ENCODE peak calls at places on chromosome 18, in four cellular contexts. V, Z, N and R are unnamed samples.

GRCh38 chr18:79400091-79400590 is 4.4 kb downstream of the NFATC1 start:
- DNase-seq in V (peak), Z (peak), N (no peak), R (no peak)

GRCh38 chr18:8990276-8991031 is 112.0 kb upstream of the NDUFV2 start:
- DNase-seq in V (no peak), Z (no peak), N (no peak), R (no peak)

GRCh38 chr18:62386616-62387015 is 61.5 kb downstream of the TNFRSF11A start:
- DNase-seq in V (no peak), Z (no peak), N (no peak), R (no peak)

GRCh38 chr18:49189772-49190171 is 239.0 kb upstream of the SMAD7 start:
- DNase-seq in V (no peak), Z (no peak), N (peak), R (no peak)

GRCh38 chr18:31633416-31634330 is 42.0 kb downstream of the TTR start:
- DNase-seq in V (peak), Z (no peak), N (no peak), R (no peak)

GRCh38 chr18:21298351-21298750 is 56.3 kb downstream of the GREB1L start:
- DNase-seq in V (no peak), Z (no peak), N (no peak), R (no peak)

GRCh38 chr18:2909431-2910140 is 62.8 kb downstream of the EMILIN2 start:
- DNase-seq in V (no peak), Z (no peak), N (no peak), R (no peak)

GRCh38 chr18:26981373-26982082 is 116.0 kb upstream of the AQP4 start:
- DNase-seq in V (no peak), Z (no peak), N (no peak), R (no peak)

GRCh38 chr18:8695932-8696510 is 9.3 kb upstream of the MTCL1 start:
- DNase-seq in V (no peak), Z (no peak), N (no peak), R (no peak)

GRCh38 chr18:44548291-44549221 is 132.1 kb upstream of the SETBP1 start:
- DNase-seq in V (no peak), Z (no peak), N (no peak), R (no peak)

GRCh38 chr18:75745147-75745546 is 317.6 kb upstream of the SMIM21 start:
- DNase-seq in V (no peak), Z (no peak), N (no peak), R (no peak)

GRCh38 chr18:33116376-33116775 is 324.1 kb downstream of the CCDC178 start:
- DNase-seq in V (no peak), Z (no peak), N (no peak), R (no peak)

GRCh38 chr18:6949800-6950586 is 167.6 kb downstream of the LAMA1 start:
- DNase-seq in V (no peak), Z (no peak), N (no peak), R (no peak)

GRCh38 chr18:32775628-32776027 is 2.8 kb upstream of the KLHL14 start:
- DNase-seq in V (no peak), Z (no peak), N (no peak), R (no peak)

GRCh38 chr18:48743046-48743445 is 204.2 kb downstream of the CTIF start:
- DNase-seq in V (no peak), Z (no peak), N (no peak), R (peak)

GRCh38 chr18:24685232-24685959 is 225.0 kb downstream of the HRH4 start:
- DNase-seq in V (no peak), Z (no peak), N (no peak), R (no peak)

GRCh38 chr18:12308386-12309100 is 502 bp downstream of the TUBB6 start:
- DNase-seq in V (peak), Z (peak), N (peak), R (peak)

GRCh38 chr18:54767094-54767493 is 61.2 kb upstream of the RAB27B start:
- DNase-seq in V (no peak), Z (no peak), N (peak), R (no peak)

GRCh38 chr18:59353079-59353680 is 5.9 kb downstream of the LMAN1 start:
- DNase-seq in V (peak), Z (no peak), N (no peak), R (peak)
- TF ChIP-seq FOXJ3 in V (no peak), Z (no peak), N (no peak), R (no peak)

DNA sequence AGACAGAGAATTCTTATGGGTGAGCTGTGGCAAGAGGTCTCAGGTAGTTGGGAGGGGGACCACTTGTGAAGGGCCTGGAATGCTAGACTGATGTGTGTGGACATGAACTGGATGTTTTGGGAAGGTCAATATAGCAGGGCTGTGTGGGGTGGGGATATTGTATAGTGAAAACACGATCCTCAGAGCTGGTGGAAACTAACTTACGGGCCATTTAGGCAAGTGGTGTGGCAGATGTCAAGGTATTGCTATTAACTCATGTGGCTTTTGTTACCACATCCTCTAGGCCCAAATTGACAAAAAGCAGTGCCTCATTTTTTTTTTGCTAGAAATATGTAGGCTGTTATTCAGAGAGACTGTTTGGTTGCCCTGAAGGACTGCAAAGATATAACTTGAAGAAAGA is 8.0 kb upstream of the GALNT1 start:
- DNase-seq in V (no peak), Z (no peak), N (no peak), R (no peak)
- TF ChIP-seq FOXJ3 in V (no peak), Z (no peak), N (no peak), R (no peak)

DNA sequence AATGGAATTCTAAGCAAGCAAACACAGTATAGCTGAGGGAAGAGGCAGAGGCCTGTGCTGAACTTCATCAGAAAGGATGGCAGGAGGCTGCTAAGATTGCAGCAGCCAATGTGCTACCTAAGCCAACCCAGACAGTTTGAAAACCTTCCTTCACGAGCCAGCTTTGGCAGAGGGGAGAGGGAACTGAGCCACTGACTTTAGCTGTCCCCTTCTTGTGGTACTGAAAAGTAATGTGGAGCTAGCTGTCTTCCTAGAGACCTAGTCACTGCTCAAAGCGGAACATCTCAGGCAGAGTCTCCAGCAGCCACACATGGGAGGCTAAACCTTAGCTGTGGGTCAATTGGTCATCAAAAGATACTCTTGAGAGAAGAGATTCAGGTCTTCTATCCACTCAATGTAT is 419.0 kb downstream of the FBXO15 start:
- DNase-seq in V (no peak), Z (no peak), N (no peak), R (no peak)
- TF ChIP-seq FOXJ3 in V (no peak), Z (no peak), N (no peak), R (no peak)

DNA sequence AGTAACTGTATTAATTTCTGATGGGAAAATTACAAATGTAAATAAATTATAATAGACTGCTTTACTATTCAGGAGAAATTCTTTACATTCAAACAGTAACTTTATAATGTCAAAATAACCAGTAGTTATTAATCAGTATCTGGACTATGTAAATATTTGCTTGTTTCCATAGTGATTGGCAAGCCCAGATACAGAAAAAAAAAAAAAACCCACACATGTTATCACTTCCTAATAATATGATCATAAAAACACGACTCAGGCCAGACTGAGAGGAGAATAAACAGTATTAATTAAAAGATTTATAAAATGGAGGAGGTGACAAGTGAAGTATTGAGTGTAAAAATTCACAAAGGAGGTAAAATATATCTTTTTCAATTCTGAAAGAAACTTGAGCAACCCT is 476.1 kb downstream of the TXNL1 start:
- DNase-seq in V (no peak), Z (no peak), N (no peak), R (no peak)
- TF ChIP-seq FOXJ3 in V (no peak), Z (no peak), N (no peak), R (no peak)

GRCh38 chr18:77100751-77101355 is 31.7 kb downstream of the MBP start:
- DNase-seq in V (no peak), Z (no peak), N (no peak), R (no peak)
- TF ChIP-seq FOXJ3 in V (no peak), Z (no peak), N (no peak), R (no peak)

GRCh38 chr18:50751490-50751889 is 68.3 kb downstream of the MRO start:
- DNase-seq in V (no peak), Z (no peak), N (no peak), R (peak)
- TF ChIP-seq FOXJ3 in V (no peak), Z (no peak), N (no peak), R (no peak)

DNA sequence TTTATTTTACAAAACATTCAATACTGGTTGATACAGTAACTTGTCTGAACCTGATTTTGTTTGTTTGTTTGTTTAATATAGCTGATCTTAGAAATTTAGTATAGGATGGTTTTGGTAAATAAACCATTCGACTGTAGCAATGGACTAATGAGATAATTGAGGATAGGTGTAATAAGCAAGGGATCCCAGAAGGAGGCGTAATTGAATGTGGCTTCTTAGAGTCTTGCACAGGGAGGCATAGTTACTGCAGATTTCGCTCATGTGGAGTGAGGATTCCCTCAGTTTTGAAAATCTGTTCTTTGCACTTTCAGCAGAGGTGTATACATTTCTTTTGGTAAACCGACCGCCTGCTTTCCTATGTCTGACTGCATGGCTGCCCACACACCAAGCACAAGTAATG is 709.6 kb downstream of the SOCS6 start:
- DNase-seq in V (no peak), Z (no peak), N (no peak), R (no peak)
- TF ChIP-seq FOXJ3 in V (no peak), Z (no peak), N (no peak), R (no peak)

GRCh38 chr18:50285071-50285470 is 2.4 kb downstream of the CXXC1 start:
- DNase-seq in V (no peak), Z (no peak), N (no peak), R (no peak)

GRCh38 chr18:50285631-50286321 is 1.7 kb downstream of the CXXC1 start:
- DNase-seq in V (no peak), Z (no peak), N (no peak), R (no peak)

GRCh38 chr18:50287441-50288347 is at the start of gene CXXC1:
- DNase-seq in V (peak), Z (peak), N (peak), R (peak)

GRCh38 chr18:50286391-50287027 is 983 bp downstream of the CXXC1 start:
- DNase-seq in V (peak), Z (peak), N (no peak), R (peak)

DNA sequence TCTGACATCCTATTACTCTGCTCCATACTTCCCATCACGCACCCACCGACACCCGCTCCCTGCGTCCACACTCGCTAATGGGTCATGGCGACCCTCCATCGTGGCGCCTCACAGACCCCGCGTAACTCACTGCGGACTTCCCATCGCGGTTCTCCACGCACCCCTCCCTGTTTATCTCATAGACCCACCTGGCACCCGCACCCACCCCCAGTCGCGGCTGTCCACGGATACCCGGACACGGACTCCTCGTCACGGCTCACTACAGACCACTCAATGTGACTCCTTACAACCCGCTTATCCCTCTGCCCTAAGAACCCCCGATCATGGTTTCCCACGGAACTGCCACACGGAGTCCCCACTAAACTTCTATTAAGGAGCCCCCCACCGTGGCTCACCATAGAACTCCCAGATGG is 458 bp downstream of the CXXC1 start:
- DNase-seq in V (no peak), Z (no peak), N (no peak), R (no peak)
- TF ChIP-seq FOXJ3 in V (no peak), Z (no peak), N (no peak), R (no peak)

GRCh38 chr18:46322411-46322891 is 218.3 kb downstream of the HAUS1 start:
- DNase-seq in V (no peak), Z (no peak), N (no peak), R (no peak)

GRCh38 chr18:46325836-46326235 is 221.7 kb downstream of the HAUS1 start:
- DNase-seq in V (no peak), Z (no peak), N (no peak), R (no peak)

GRCh38 chr18:46324087-46324486 is 219.9 kb downstream of the HAUS1 start:
- DNase-seq in V (no peak), Z (no peak), N (no peak), R (no peak)

GRCh38 chr18:46322941-46323340 is 218.8 kb downstream of the HAUS1 start:
- DNase-seq in V (no peak), Z (no peak), N (no peak), R (no peak)

DNA sequence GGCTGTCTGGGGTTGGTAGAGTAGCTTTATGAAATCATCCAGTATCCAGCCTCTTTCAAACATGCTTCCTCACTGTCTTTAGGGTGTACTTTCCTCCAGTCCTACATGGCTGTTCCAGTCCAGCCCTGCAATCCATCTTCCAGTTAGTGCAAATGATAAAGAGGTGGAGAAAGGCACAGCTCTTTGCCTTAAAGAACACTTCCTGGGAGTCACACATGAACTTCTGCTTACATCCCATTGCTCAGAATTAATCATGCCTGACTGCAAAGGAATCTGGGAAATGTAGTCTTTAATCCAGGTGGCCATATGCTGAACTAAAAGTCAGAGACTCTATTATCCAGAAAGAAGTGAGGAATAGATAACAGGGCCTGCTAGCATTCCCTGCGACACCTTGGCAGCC is 220.4 kb downstream of the HAUS1 start:
- DNase-seq in V (peak), Z (no peak), N (no peak), R (peak)
- TF ChIP-seq FOXJ3 in V (no peak), Z (no peak), N (no peak), R (no peak)